ENCODE peak calls at places on chromosomes 3 and 15, in four cellular contexts. One of them, this sample, is unnamed. For H3K4me1 and H3K27me3, the result is how much of the 10 kb centered on the place peaks cover.

GRCh38 chr3:130948929-130949328 is 55.0 kb downstream of the ATP2C1 start:
- DNase-seq in thoracic aorta: no peak
- DNase-seq in pancreas: no peak
- DNase-seq in IMR-90: no peak
- DNase-seq in this sample: no peak

GRCh38 chr15:98730860-98731711 is 82.7 kb downstream of the IGF1R start:
- DNase-seq in thoracic aorta: no peak
- DNase-seq in pancreas: no peak
- DNase-seq in IMR-90: no peak
- DNase-seq in this sample: no peak

GRCh38 chr3:186514296-186515002 is 29.7 kb downstream of the CRYGS start:
- DNase-seq in thoracic aorta: no peak
- DNase-seq in pancreas: no peak
- DNase-seq in IMR-90: no peak
- DNase-seq in this sample: no peak

GRCh38 chr3:47385796-47386195 is 5.0 kb downstream of the PTPN23 start:
- DNase-seq in thoracic aorta: no peak
- DNase-seq in pancreas: no peak
- DNase-seq in IMR-90: no peak
- DNase-seq in this sample: no peak

GRCh38 chr3:184727357-184728060 is 15.6 kb upstream of the MAGEF1 start:
- DNase-seq in thoracic aorta: no peak
- DNase-seq in pancreas: no peak
- DNase-seq in IMR-90: peak
- DNase-seq in this sample: no peak

GRCh38 chr3:839981-840380 is 252.8 kb upstream of the CNTN6 start:
- DNase-seq in thoracic aorta: no peak
- DNase-seq in pancreas: no peak
- DNase-seq in IMR-90: no peak
- DNase-seq in this sample: no peak

GRCh38 chr3:90092994-90093393 is 985.6 kb downstream of the EPHA3 start:
- DNase-seq in thoracic aorta: no peak
- DNase-seq in pancreas: no peak
- DNase-seq in IMR-90: peak
- DNase-seq in this sample: no peak

GRCh38 chr3:89851974-89852621 is 744.7 kb downstream of the EPHA3 start:
- DNase-seq in thoracic aorta: no peak
- DNase-seq in pancreas: peak
- DNase-seq in IMR-90: peak
- DNase-seq in this sample: peak

GRCh38 chr15:100125627-100126231 is 216.0 kb downstream of the ADAMTS17 start:
- DNase-seq in thoracic aorta: no peak
- DNase-seq in pancreas: no peak
- DNase-seq in IMR-90: no peak
- DNase-seq in this sample: peak

GRCh38 chr3:194030372-194030771 is 105.6 kb upstream of the HES1 start:
- DNase-seq in thoracic aorta: no peak
- DNase-seq in pancreas: peak
- DNase-seq in IMR-90: no peak
- DNase-seq in this sample: no peak

GRCh38 chr15:51888593-51889195 is 59.2 kb downstream of the TMOD3 start:
- DNase-seq in thoracic aorta: no peak
- DNase-seq in pancreas: no peak
- DNase-seq in IMR-90: peak
- DNase-seq in this sample: no peak

GRCh38 chr3:154956815-154957214 is 123.3 kb upstream of the MME start:
- DNase-seq in thoracic aorta: no peak
- DNase-seq in pancreas: no peak
- DNase-seq in IMR-90: no peak
- DNase-seq in this sample: no peak

GRCh38 chr3:34206996-34207395 is 408.6 kb downstream of the PDCD6IP start:
- DNase-seq in thoracic aorta: no peak
- DNase-seq in pancreas: no peak
- DNase-seq in IMR-90: peak
- DNase-seq in this sample: no peak

GRCh38 chr3:169624533-169624972 is 39.0 kb downstream of the MECOM start:
- DNase-seq in thoracic aorta: no peak
- DNase-seq in pancreas: no peak
- DNase-seq in IMR-90: no peak
- DNase-seq in this sample: no peak

GRCh38 chr3:134711284-134711683 is 60.5 kb upstream of the KY start:
- DNase-seq in thoracic aorta: no peak
- DNase-seq in pancreas: no peak
- DNase-seq in IMR-90: peak
- DNase-seq in this sample: no peak

GRCh38 chr3:33060609-33061337 is 36.2 kb downstream of the GLB1 start:
- DNase-seq in thoracic aorta: no peak
- DNase-seq in pancreas: no peak
- DNase-seq in IMR-90: no peak
- DNase-seq in this sample: no peak

GRCh38 chr3:180253283-180253682 is 216.5 kb upstream of the PEX5L start:
- DNase-seq in thoracic aorta: no peak
- DNase-seq in pancreas: no peak
- DNase-seq in IMR-90: peak
- DNase-seq in this sample: no peak

GRCh38 chr3:180246688-180247195 is 210.0 kb upstream of the PEX5L start:
- DNase-seq in thoracic aorta: no peak
- DNase-seq in pancreas: no peak
- DNase-seq in IMR-90: no peak
- DNase-seq in this sample: no peak

GRCh38 chr3:180252683-180253082 is 215.9 kb upstream of the PEX5L start:
- DNase-seq in thoracic aorta: no peak
- DNase-seq in pancreas: no peak
- DNase-seq in IMR-90: no peak
- DNase-seq in this sample: no peak

GRCh38 chr3:180250172-180250571 is 213.4 kb upstream of the PEX5L start:
- DNase-seq in thoracic aorta: no peak
- DNase-seq in pancreas: no peak
- DNase-seq in IMR-90: peak
- DNase-seq in this sample: no peak
- H3K27ac ChIP-seq in thoracic aorta: no peak
- H3K27ac ChIP-seq in pancreas: no peak
- H3K27ac ChIP-seq in IMR-90: no peak
- H3K27ac ChIP-seq in this sample: no peak

GRCh38 chr3:16515885-16516420 is 2.5 kb upstream of the RFTN1 start:
- DNase-seq in thoracic aorta: no peak
- DNase-seq in pancreas: no peak
- DNase-seq in IMR-90: no peak
- DNase-seq in this sample: no peak
- H3K4me1 ChIP-seq in thoracic aorta: under half
- H3K4me1 ChIP-seq in pancreas: under half
- H3K4me1 ChIP-seq in IMR-90: under half
- H3K4me1 ChIP-seq in this sample: under half

GRCh38 chr15:93831641-93832040 is 399.7 kb upstream of the MCTP2 start:
- DNase-seq in thoracic aorta: no peak
- DNase-seq in pancreas: no peak
- DNase-seq in IMR-90: no peak
- DNase-seq in this sample: no peak
- H3K27me3 ChIP-seq in thoracic aorta: under half
- H3K27me3 ChIP-seq in pancreas: under half
- H3K27me3 ChIP-seq in IMR-90: under half
- H3K27me3 ChIP-seq in this sample: under half

DNA sequence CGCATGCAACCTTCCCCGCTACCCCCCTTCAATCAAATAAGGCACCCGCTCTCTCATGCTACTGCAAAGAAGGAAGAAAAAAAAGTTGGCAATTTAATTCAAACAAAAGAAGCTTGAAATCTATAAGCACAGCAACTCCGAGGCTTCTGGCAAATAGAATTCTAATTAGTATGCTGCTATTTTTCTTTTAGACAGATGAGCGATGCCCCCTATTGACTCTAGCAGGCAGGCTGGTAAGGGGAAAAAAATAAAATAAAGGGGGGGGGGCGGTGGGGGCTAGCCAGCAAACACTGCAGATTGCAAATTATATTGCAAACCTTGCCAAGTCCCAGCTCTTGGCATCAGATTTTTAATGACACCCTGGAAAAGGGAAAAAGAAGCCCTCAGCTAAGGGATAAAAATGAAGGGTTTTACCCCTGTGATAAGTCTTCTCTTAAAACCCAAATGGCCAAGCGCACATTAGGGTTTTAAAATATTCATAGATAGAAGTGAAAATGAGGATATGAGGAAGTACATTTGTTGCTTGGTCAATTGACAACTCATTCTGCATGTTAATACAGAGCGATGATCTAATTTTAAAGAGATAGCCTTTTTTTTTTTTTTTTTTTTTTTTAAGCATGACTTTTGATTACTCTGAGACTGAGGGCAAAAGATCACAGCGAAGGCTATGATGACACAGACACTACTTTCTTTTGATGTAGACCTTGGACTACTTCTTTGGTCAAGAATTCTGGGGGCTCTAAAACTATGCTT is 255.3 kb downstream of the NR2F2 start:
- DNase-seq in thoracic aorta: no peak
- DNase-seq in pancreas: no peak
- DNase-seq in IMR-90: peak
- DNase-seq in this sample: no peak
- H3K27ac ChIP-seq in thoracic aorta: no peak
- H3K27ac ChIP-seq in pancreas: no peak
- H3K27ac ChIP-seq in IMR-90: no peak
- H3K27ac ChIP-seq in this sample: no peak

GRCh38 chr3:83813176-83813575 is 1145.6 kb upstream of the CADM2 start:
- DNase-seq in thoracic aorta: no peak
- DNase-seq in pancreas: no peak
- DNase-seq in IMR-90: no peak
- DNase-seq in this sample: no peak
- H3K4me1 ChIP-seq in thoracic aorta: under half
- H3K4me1 ChIP-seq in pancreas: under half
- H3K4me1 ChIP-seq in IMR-90: under half
- H3K4me1 ChIP-seq in this sample: under half

DNA sequence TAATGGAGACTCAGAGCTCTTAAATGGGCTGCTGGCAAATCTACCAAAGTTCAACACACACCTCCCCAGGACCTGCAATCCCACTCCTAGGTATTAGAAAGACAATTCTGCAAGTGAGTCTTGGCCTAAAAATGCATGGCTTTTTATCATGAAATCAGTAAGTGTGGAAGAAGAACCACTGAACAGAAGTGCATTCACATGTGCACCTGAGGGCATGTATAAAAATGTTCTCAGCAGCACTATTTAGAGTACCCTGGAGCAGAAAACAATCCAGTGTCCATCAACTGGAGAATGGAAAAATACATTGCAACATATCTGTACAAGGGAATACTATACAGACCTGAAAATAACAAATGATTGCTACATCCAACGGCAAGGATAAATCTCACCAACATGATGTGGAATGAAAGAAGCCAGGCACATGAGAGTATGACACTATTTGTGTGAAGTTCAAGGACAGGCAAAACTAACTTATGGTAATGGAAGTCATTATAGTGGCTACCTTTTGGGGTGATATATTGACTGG is 8.1 kb upstream of the SLC6A1 start:
- DNase-seq in thoracic aorta: no peak
- DNase-seq in pancreas: no peak
- DNase-seq in IMR-90: no peak
- DNase-seq in this sample: no peak
- H3K27me3 ChIP-seq in thoracic aorta: under half
- H3K27me3 ChIP-seq in pancreas: under half
- H3K27me3 ChIP-seq in IMR-90: under half
- H3K27me3 ChIP-seq in this sample: under half

DNA sequence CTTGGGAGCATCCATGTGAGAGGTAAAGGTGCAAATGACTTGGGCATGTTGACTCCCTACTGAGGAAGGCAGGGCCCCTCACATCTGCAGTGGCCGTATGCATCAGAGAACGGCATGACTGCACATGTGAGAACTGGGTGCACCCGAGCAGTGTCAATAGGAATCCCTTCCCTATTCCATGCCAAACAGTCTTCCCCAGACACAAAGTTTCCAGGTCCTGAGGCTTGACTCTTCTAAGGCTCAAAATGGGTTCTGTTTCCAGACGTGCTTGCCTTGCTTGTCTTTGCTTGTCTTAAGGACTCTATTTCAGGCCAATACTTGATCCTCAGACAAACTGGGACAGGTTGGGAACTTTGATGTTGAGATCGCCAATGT is 20.5 kb upstream of the ANPEP start:
- DNase-seq in thoracic aorta: no peak
- DNase-seq in pancreas: no peak
- DNase-seq in IMR-90: no peak
- DNase-seq in this sample: no peak
- H3K27ac ChIP-seq in thoracic aorta: no peak
- H3K27ac ChIP-seq in pancreas: no peak
- H3K27ac ChIP-seq in IMR-90: no peak
- H3K27ac ChIP-seq in this sample: peak

This sample was measured in heart right ventricle.